ENCODE peak calls at places on chromosomes 4 and X, in ten cellular contexts. D is A549, I is K562, J is ovary, Y is esophagus muscularis mucosa, C is sigmoid colon, N is GM12878, R is transverse colon, W is tibial nerve, H is stomach. U is an unnamed sample.

GRCh38 chrX:136754641-136755040 is 26.1 kb downstream of the ARHGEF6 start:
- DNase-seq in R (no peak), Y (no peak), I (no peak), N (no peak), C (peak; percentile 64), J (no peak), D (no peak), H (no peak), W (no peak), U (no peak)

GRCh38 chrX:84189125-84189524 is 1.1 kb upstream of the RPS6KA6 start:
- DNase-seq in Y (no peak), I (no peak), W (no peak), R (no peak), N (no peak), D (no peak), C (no peak), H (no peak), J (no peak), U (no peak)

GRCh38 chrX:22032084-22032483 is at the start of gene PHEX:
- DNase-seq in Y (no peak), J (no peak), W (no peak), N (no peak), C (no peak), R (no peak), D (no peak), I (no peak), H (no peak), U (no peak)

GRCh38 chrX:148270499-148270898 is 229.9 kb upstream of the AFF2 start:
- DNase-seq in R (no peak), W (no peak), Y (no peak), J (no peak), I (no peak), H (no peak), D (no peak), N (no peak), C (no peak), U (no peak)

GRCh38 chr4:42483426-42484379 is 86.4 kb downstream of the SHISA3 start:
- DNase-seq in N (no peak), W (peak; percentile 49), H (no peak), J (no peak), D (no peak), R (no peak), Y (no peak), I (no peak), C (peak; percentile 76), U (no peak)

GRCh38 chrX:151745651-151746050 is 11.1 kb downstream of the CNGA2 start:
- DNase-seq in R (no peak), D (no peak), Y (no peak), N (no peak), W (no peak), C (no peak), I (no peak), J (no peak), H (no peak), U (no peak)

GRCh38 chr4:71417150-71417549 is 78.3 kb downstream of the SLC4A4 start:
- DNase-seq in R (no peak), D (no peak), H (peak; percentile 28), N (no peak), I (no peak), C (no peak), W (no peak), Y (no peak), J (no peak), U (no peak)

GRCh38 chr4:67580577-67580976 is 22.1 kb downstream of the STAP1 start:
- DNase-seq in N (no peak), H (no peak), W (no peak), R (no peak), D (no peak), J (no peak), Y (no peak), I (no peak), C (no peak), U (no peak)

GRCh38 chrX:10854594-10854993 is 234.2 kb upstream of the MID1 start:
- DNase-seq in H (no peak), W (no peak), Y (no peak), N (no peak), D (no peak), J (no peak), C (no peak), R (no peak), I (no peak), U (no peak)

GRCh38 chrX:10855845-10856244 is 235.5 kb upstream of the MID1 start:
- DNase-seq in Y (no peak), H (no peak), W (no peak), C (no peak), J (no peak), I (no peak), D (no peak), N (no peak), R (no peak), U (no peak)

GRCh38 chrX:10847333-10847732 is 226.9 kb upstream of the MID1 start:
- DNase-seq in N (no peak), W (no peak), C (no peak), R (no peak), I (no peak), H (no peak), J (no peak), D (no peak), Y (no peak), U (no peak)

GRCh38 chrX:10856797-10857196 is 236.4 kb upstream of the MID1 start:
- DNase-seq in R (no peak), H (no peak), W (no peak), D (no peak), Y (no peak), I (no peak), C (no peak), J (no peak), N (no peak), U (no peak)

GRCh38 chrX:10851809-10852208 is 231.4 kb upstream of the MID1 start:
- DNase-seq in W (no peak), D (no peak), I (peak; percentile 3), Y (no peak), H (no peak), J (no peak), C (no peak), R (no peak), N (no peak), U (no peak)
- H3K27ac ChIP-seq in W (no peak overlapping the region), D (no peak overlapping the region), I (no peak overlapping the region), Y (no peak overlapping the region), H (no peak overlapping the region), J (no peak overlapping the region), C (no peak overlapping the region), R (no peak overlapping the region), N (no peak overlapping the region), U (no peak overlapping the region)

GRCh38 chr4:148067307-148067916 is 335.5 kb downstream of the ARHGAP10 start:
- DNase-seq in I (no peak), H (no peak), D (no peak), C (no peak), W (no peak), N (no peak), R (no peak), Y (no peak), J (no peak), U (no peak)

GRCh38 chr4:148071009-148071408 is 339.1 kb downstream of the ARHGAP10 start:
- DNase-seq in C (no peak), D (no peak), N (no peak), H (no peak), R (no peak), W (no peak), J (no peak), Y (no peak), I (no peak), U (no peak)

GRCh38 chr4:148068065-148068911 is 336.4 kb downstream of the ARHGAP10 start:
- DNase-seq in N (no peak), H (no peak), I (no peak), D (no peak), Y (no peak), C (no peak), J (no peak), W (no peak), R (no peak), U (no peak)

GRCh38 chr4:148072789-148073188 is 340.9 kb downstream of the ARHGAP10 start:
- DNase-seq in W (no peak), I (no peak), J (no peak), N (no peak), H (no peak), D (no peak), C (no peak), R (no peak), Y (no peak), U (no peak)

DNA sequence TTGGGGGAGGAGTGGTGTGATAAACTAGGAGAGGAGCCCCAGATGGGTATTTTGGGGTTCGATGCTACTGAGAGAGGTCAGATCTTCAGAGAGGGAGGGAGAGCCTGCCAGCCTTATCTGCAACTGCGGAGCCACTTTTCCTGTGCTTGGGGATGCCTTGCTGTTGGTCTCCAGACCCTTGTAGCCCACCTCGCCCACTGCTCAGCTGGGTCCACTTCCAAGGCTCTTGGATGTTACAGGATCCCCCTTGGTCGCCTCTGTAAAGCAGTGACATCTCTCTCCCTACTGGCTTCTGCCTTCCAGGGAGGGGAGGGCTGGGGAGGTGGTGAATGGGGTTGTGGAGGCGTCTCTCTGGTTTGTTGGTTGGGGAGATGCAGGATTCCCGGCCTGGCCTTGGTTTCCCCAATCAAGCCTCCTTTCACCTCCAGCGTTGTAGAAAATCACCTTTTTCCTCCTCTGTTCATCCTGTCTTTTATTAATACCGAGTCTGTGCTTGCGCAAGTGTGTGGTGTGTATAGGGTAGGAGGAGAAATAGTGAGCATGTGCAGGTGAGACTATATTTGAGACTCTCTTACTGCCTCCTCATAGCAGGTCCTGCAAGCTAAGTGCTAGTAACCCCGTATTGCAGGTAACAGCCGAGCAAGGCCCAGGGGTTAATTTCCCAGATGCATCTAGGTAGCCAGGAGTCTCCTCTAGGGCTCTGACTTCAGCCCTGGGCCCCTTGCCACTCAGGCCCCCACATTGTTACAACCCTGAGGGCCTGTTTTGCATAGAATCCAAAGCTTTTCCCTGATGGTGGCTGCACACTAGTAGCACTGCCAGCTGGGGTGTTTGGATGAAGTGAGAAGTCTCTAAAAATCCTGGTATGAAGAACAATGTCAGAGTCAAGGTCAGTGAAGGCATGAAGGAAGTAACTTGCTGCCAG is 337.5 kb downstream of the ARHGAP10 start:
- DNase-seq in I (no peak), J (no peak), W (no peak), H (no peak), R (no peak), Y (no peak), N (no peak), C (no peak), D (no peak), U (no peak)
- TF ChIP-seq EP300 in I (no peak), J (no peak), W (no peak), H (no peak), R (no peak), Y (no peak), N (no peak), C (no peak), D (no peak), U (no peak)

DNA sequence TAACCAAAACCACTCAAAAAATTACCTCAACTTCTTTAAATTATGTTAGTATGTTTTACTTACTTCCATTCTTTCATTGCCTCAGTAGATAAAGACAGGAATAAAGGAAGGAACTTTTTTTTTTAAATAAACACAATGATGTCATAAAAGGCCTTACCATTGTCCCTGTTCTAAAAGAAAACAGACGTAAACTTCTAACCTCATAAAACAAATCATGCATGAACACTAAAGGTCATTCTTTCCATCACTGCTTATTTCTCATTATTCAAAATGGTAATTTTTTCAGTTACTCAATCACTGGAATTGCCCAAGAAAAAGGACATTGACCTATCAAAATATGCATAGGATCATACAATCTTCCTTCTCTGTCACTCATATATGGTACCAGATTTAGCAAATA is 32.2 kb upstream of the ARMCX2 start:
- DNase-seq in H (no peak), D (no peak), I (no peak), R (no peak), N (no peak), W (no peak), J (no peak), C (no peak), Y (no peak), U (no peak)
- H3K27ac ChIP-seq in H (no peak overlapping the region), D (no peak overlapping the region), I (no peak overlapping the region), R (no peak overlapping the region), N (no peak overlapping the region), W (no peak overlapping the region), J (no peak overlapping the region), C (no peak overlapping the region), Y (no peak overlapping the region), U (no peak overlapping the region)

GRCh38 chrX:48509619-48510018 is 827 bp downstream of the PORCN start:
- DNase-seq in C (no peak), W (no peak), D (no peak), J (no peak), I (no peak), Y (no peak), N (no peak), R (no peak), H (no peak), U (no peak)

GRCh38 chrX:48512371-48512935 is 3.7 kb downstream of the PORCN start:
- DNase-seq in J (no peak), R (no peak), C (no peak), Y (no peak), N (no peak), D (no peak), H (no peak), I (no peak), W (no peak), U (no peak)

GRCh38 chrX:48513670-48514069 is 4.9 kb downstream of the PORCN start:
- DNase-seq in J (no peak), N (no peak), R (no peak), H (no peak), C (no peak), D (no peak), Y (no peak), W (no peak), I (peak; percentile 29), U (no peak)

GRCh38 chrX:48509245-48509590 is 426 bp downstream of the PORCN start:
- DNase-seq in R (no peak), Y (no peak), J (no peak), D (no peak), W (no peak), I (no peak), N (no peak), H (no peak), C (no peak), U (no peak)

GRCh38 chrX:48511561-48511960 is 2.8 kb downstream of the PORCN start:
- DNase-seq in N (no peak), Y (no peak), H (no peak), C (no peak), I (no peak), R (no peak), D (peak; percentile 40), W (no peak), J (no peak), U (no peak)
- TF ChIP-seq EP300 in N (no peak), Y (no peak), H (no peak), C (no peak), I (no peak), R (no peak), D (no peak), W (no peak), J (no peak), U (no peak)